ENCODE peak calls at places on chromosomes 2 and 18, in four cellular contexts. V is GM20000; E is stimulated activated CD8-positive, alpha-beta memory T cell treated with anti-CD3 and anti-CD28 coated beads, Interleukin-7, amount 100 ng/mL, for 1 hour; R is GM13977. N is an unnamed sample.

GRCh38 chr2:182446087-182446486 is 19.3 kb upstream of the PDE1A start:
- DNase-seq in E (no peak), R (no peak), V (no peak), N (no peak)

GRCh38 chr2:122804494-122804893 is 1049.0 kb downstream of the TSN start:
- DNase-seq in E (no peak), R (no peak), V (no peak), N (no peak)

GRCh38 chr2:41853427-41854191 is 194.2 kb upstream of the PKDCC start:
- DNase-seq in V (peak; percentile 25), R (no peak), E (no peak), N (peak; percentile 10)

GRCh38 chr2:203708846-203709815 is 2.7 kb downstream of the CD28 start:
- DNase-seq in E (no peak), R (no peak), V (no peak), N (no peak)

GRCh38 chr2:168699834-168700417 is 102.5 kb upstream of the NOSTRIN start:
- DNase-seq in V (no peak), E (no peak), R (no peak), N (no peak)

GRCh38 chr2:167103028-167103756 is 214.9 kb downstream of the XIRP2 start:
- DNase-seq in E (no peak), V (no peak), R (no peak), N (no peak)

GRCh38 chr2:37846207-37846606 is 78.9 kb upstream of the RMDN2 start:
- DNase-seq in R (no peak), V (no peak), E (no peak), N (no peak)

GRCh38 chr2:74767618-74768017 is 66.3 kb upstream of the HK2 start:
- DNase-seq in V (no peak), R (no peak), E (no peak), N (no peak)

GRCh38 chr2:48362515-48362914 is 167.4 kb upstream of the STON1 start:
- DNase-seq in E (no peak), R (no peak), V (no peak), N (no peak)

GRCh38 chr2:226788881-226789485 is 10.6 kb downstream of the IRS1 start:
- DNase-seq in R (no peak), E (no peak), V (no peak), N (no peak)

GRCh38 chr2:238706163-238706562 is 141.7 kb upstream of the TWIST2 start:
- DNase-seq in R (no peak), E (no peak), V (no peak), N (no peak)

GRCh38 chr2:113068706-113069485 is 1.1 kb downstream of the IL1F10 start:
- DNase-seq in V (no peak), E (no peak), R (no peak), N (no peak)

GRCh38 chr18:5180254-5180653 is 16.8 kb downstream of the AKAIN1 start:
- DNase-seq in E (no peak), V (no peak), R (no peak), N (no peak)

GRCh38 chr2:100237770-100238169 is 84.5 kb downstream of the LONRF2 start:
- DNase-seq in R (no peak), V (no peak), E (no peak), N (no peak)

GRCh38 chr18:63322908-63323634 is 3.5 kb upstream of the BCL2 start:
- DNase-seq in E (no peak), V (peak; percentile 67), R (peak; percentile 68), N (peak; percentile 60)

GRCh38 chr18:48910972-48911545 is 39.7 kb downstream of the SMAD7 start:
- DNase-seq in E (no peak), V (no peak), R (no peak), N (no peak)

GRCh38 chr2:217064234-217065103 is 204.6 kb upstream of the TNP1 start:
- DNase-seq in V (no peak), R (no peak), E (no peak), N (no peak)

GRCh38 chr2:16287281-16287680 is 346.9 kb downstream of the MYCN start:
- DNase-seq in E (no peak), V (no peak), R (no peak), N (no peak)

GRCh38 chr2:142875010-142875409 is 2.5 kb upstream of the KYNU start:
- DNase-seq in R (no peak), E (no peak), V (no peak), N (no peak)

GRCh38 chr2:235937092-235937491 is 231.1 kb downstream of the GBX2 start:
- DNase-seq in V (no peak), E (no peak), R (no peak), N (no peak)

GRCh38 chr18:23257686-23258565 is 122.6 kb downstream of the CABLES1 start:
- DNase-seq in E (no peak), V (no peak), R (no peak), N (no peak)

GRCh38 chr2:20443276-20443920 is 3.5 kb upstream of the RHOB start:
- DNase-seq in V (peak; percentile 47), E (no peak), R (peak; percentile 50), N (no peak)

GRCh38 chr2:31558401-31559295 is 22.1 kb downstream of the SRD5A2 start:
- DNase-seq in V (no peak), R (no peak), E (no peak), N (no peak)

GRCh38 chr2:43169091-43169936 is 57.1 kb downstream of the ZFP36L2 start:
- DNase-seq in E (no peak), R (peak; percentile 47), V (peak; percentile 46), N (peak; percentile 8)

GRCh38 chr2:225158360-225158759 is 116.1 kb upstream of the DOCK10 start:
- DNase-seq in E (no peak), R (no peak), V (no peak), N (no peak)

GRCh38 chr2:28543316-28544068 is 47.6 kb downstream of the PLB1 start:
- DNase-seq in R (no peak), E (no peak), V (no peak), N (no peak)

GRCh38 chr2:202140522-202141292 is 67.7 kb downstream of the KIAA2012 start:
- DNase-seq in V (no peak), R (no peak), E (no peak), N (no peak)

GRCh38 chr2:188734688-188735087 is 239.5 kb upstream of the COL3A1 start:
- DNase-seq in R (no peak), E (no peak), V (no peak), N (no peak)

GRCh38 chr2:120175000-120175581 is 48.1 kb downstream of the TMEM185B start:
- DNase-seq in E (no peak), R (peak; percentile 49), V (peak; percentile 51), N (peak; percentile 36)

GRCh38 chr2:122164964-122165363 is 409.5 kb downstream of the TSN start:
- DNase-seq in R (no peak), V (no peak), E (no peak), N (no peak)